ENCODE peak calls at places on chromosomes 1 and 21, in eight cellular contexts. Z is mesothelial cell of epicardium, G is MM.1S, I is endodermal cell, C is AG04450, X is OCI-LY7, W is glutamatergic neuron, T is endothelial cell. P is an unnamed sample.

GRCh38 chr1:48947761-48948537 is 171.3 kb upstream of the BEND5 start:
- DNase-seq in Z (no peak), G (peak; percentile 71), I (no peak), C (no peak), X (no peak), W (peak; percentile 54), T (no peak), P (no peak)

GRCh38 chr1:182054698-182055326 is 6.7 kb downstream of the ZNF648 start:
- DNase-seq in Z (no peak), G (peak; percentile 77), I (peak; percentile 82), C (no peak), X (peak; percentile 62), W (peak; percentile 58), T (peak; percentile 63), P (peak; percentile 65)

GRCh38 chr1:38476784-38477175 is 382.8 kb downstream of the RRAGC start:
- DNase-seq in Z (no peak), G (no peak), I (peak; percentile 52), C (no peak), X (no peak), W (no peak), T (no peak), P (no peak)

GRCh38 chr1:166040635-166041034 is 126.2 kb downstream of the FAM78B start:
- DNase-seq in Z (no peak), G (no peak), I (peak; percentile 39), C (no peak), X (no peak), W (no peak), T (no peak), P (no peak)

GRCh38 chr1:168958562-168959289 is 147.8 kb upstream of the ATP1B1 start:
- DNase-seq in Z (no peak), G (no peak), I (no peak), C (no peak), X (no peak), W (no peak), T (no peak), P (no peak)

GRCh38 chr1:150066838-150067183 is 765 bp upstream of the VPS45 start:
- DNase-seq in Z (peak; percentile 30), G (peak; percentile 57), I (peak; percentile 89), C (no peak), X (peak; percentile 83), W (peak; percentile 57), T (peak; percentile 49), P (peak; percentile 44)

GRCh38 chr1:94622757-94623156 is 81.2 kb upstream of the F3 start:
- DNase-seq in Z (no peak), G (no peak), I (no peak), C (no peak), X (no peak), W (no peak), T (no peak), P (no peak)

GRCh38 chr1:89727517-89728312 is 93.1 kb upstream of the LRRC8D start:
- DNase-seq in Z (no peak), G (no peak), I (no peak), C (no peak), X (no peak), W (no peak), T (no peak), P (no peak)

GRCh38 chr1:198932351-198932991 is 293.6 kb downstream of the PTPRC start:
- DNase-seq in Z (no peak), G (no peak), I (no peak), C (no peak), X (peak; percentile 45), W (no peak), T (no peak), P (no peak)

GRCh38 chr1:87064981-87065380 is 150.5 kb downstream of the HS2ST1 start:
- DNase-seq in Z (no peak), G (no peak), I (no peak), C (no peak), X (no peak), W (no peak), T (no peak), P (no peak)

DNA sequence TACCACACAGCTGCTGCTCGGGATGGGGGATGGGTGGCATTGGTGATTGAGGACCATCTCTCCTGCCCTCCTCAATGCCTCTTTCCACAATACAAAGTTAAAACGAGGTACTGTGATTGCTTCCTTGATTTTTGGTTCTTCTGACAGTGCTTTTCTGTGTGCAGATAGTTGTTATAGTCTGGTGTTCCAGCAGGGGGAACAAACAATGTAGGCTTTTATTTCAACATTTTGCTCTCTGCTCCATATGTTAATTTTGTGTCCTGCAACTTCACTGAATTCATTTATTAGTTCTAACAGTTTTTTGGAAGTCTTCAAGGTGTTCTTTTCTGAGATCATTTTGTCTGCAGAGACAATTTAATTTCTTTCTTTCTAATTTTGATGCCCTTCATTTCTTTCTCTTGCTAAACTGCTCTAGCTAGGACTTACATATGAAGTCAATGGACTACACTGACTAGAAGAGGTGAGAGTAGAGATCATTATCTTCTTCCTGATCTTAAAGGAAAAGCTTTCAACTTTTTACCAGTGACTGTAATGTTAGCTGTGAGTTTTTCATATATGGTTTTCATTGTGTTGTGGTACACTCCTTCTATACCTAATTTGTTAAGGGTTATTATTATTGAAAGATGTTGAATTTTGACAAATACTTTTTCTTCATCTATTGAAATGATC is 45.4 kb downstream of the TNFSF18 start:
- DNase-seq in Z (no peak), G (no peak), I (no peak), C (no peak), X (no peak), W (no peak), T (no peak), P (no peak)
- TF ChIP-seq CTCF in Z (no peak), G (no peak), I (peak; percentile 29), C (peak; percentile 21), X (peak; percentile 34), W (no peak), T (no peak), P (no peak)

DNA sequence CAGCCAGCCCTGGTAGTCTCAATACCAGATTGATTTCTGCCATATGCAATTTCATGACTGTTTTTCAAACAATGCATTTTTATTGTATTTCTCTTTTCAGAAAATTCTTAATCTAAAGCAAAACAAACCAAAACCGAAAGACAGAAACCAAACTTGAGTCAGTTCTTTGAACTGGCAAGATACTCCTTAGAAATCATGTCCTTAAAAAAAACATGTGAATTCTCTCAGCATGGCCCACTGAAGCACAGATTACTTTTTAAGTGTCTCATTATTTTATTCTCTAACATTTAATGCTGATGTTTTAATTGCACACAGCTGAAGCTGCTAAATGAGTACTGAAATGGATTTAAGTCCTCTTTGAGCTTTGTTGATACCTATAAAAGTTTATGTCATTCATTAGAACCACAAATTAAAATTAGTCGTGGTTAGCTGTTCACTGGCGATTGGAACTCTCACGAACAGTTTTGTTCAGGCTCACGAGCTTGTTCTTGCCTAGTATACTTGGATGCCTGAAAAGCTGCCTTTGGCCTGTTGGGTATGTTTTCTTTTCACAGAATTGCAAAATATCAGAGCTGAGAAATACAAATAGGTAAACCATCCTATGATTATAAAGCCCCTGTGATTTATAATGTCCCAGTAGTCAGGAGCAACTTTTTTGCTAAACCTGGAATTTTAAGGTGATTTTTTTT is 87.5 kb downstream of the CAMTA1 start:
- DNase-seq in Z (no peak), G (peak; percentile 40), I (no peak), C (no peak), X (no peak), W (no peak), T (no peak), P (no peak)
- TF ChIP-seq CTCF in Z (no peak), G (no peak), I (no peak), C (no peak), X (no peak), W (no peak), T (no peak), P (no peak)

GRCh38 chr21:43726686-43727570 is 8.0 kb downstream of the PDXK start:
- DNase-seq in Z (no peak), G (no peak), I (peak; percentile 47), C (no peak), X (no peak), W (no peak), T (no peak), P (no peak)

GRCh38 chr21:43731476-43731875 is 12.5 kb downstream of the PDXK start:
- DNase-seq in Z (no peak), G (no peak), I (no peak), C (no peak), X (no peak), W (no peak), T (no peak), P (no peak)

GRCh38 chr21:43728467-43729390 is 9.8 kb downstream of the PDXK start:
- DNase-seq in Z (peak; percentile 82), G (no peak), I (peak; percentile 93), C (peak; percentile 97), X (peak; percentile 50), W (peak; percentile 89), T (peak; percentile 69), P (peak; percentile 90)

GRCh38 chr21:43723648-43724047 is 4.7 kb downstream of the PDXK start:
- DNase-seq in Z (no peak), G (no peak), I (peak; percentile 43), C (no peak), X (no peak), W (no peak), T (no peak), P (no peak)

DNA sequence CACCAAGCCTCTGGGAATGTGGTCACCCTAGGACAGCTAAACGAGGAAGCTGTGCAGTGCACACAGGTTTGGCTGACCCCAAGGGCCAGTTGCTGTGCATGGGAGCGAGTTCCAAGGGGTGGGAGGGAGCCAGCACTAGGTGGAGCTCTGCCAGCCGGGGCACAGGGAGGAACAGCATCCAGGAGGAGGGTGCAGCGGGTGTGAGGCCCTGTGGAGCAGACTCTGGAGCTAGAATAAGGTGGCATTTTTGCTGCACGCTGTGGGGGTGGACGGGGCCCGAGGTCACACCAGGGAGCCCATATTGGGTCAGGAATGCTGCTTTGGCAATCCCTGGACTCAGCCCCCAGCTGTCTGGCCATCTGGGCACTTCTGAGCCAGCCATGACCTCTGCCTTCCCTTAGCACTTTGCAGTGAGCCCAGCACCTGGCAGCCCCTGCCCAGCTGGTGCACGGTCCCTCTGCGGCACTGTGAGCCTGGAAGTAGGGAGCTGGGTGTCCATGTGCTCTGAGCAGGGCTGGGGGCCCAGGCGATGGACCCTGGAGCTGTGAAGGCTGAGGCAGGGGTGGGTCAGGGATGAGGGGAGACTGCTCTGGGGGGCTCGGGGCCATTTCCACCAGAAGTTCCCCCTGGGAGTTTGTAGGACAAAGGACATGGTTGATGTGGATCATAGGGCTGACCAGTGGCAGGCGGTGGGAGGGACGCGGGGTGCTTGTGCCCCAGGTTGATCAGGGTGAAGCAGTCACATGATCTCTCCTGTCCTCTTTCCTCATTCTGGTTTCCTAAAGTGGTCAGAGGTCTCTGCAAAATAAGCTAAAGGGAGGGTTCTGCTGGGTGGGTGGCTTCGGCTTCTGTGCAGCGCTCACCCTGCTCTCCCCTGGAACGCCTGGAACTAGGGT is 8.9 kb downstream of the PDXK start:
- DNase-seq in Z (no peak), G (no peak), I (peak; percentile 75), C (no peak), X (no peak), W (peak; percentile 85), T (no peak), P (no peak)
- TF ChIP-seq CTCF in Z (no peak), G (no peak), I (peak; percentile 47), C (no peak), X (peak; percentile 50), W (no peak), T (no peak), P (no peak)

DNA sequence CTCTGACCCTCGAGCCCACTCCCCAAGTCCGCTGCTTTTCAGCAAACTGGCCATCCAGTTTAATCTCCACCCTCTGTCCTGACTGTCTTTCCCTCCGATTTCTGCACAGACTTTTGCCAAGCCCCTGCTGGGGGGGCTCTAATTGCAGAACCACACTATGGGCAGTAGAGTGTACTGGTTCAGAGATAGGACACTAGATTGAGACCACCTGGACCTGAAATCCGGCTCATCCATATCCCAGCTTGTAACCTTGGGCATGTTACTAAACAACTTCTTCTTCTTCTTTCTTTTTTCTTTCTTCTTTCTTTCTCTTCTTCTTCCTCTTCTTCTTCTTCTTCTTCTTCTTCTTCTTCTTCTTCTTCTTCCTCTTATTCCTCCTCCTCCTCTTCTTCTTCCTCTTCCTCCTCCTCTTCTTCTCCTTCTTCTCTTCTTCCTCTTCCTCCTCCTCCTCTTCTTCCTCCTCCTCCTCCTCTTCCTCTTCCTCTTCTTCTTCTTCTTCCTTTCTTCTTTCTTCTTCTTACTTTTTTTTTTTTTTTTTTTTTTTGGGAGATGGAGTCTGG is 7.7 kb downstream of the LRRC71 start:
- DNase-seq in Z (no peak), G (no peak), I (no peak), C (no peak), X (no peak), W (no peak), T (no peak), P (no peak)
- TF ChIP-seq CTCF in Z (peak; percentile 4), G (no peak), I (peak; percentile 13), C (no peak), X (no peak), W (no peak), T (peak; percentile 4), P (no peak)

P was measured in GM13976.